ENCODE peak calls at places on chromosomes 4 and X, in ten cellular contexts. One of them, this sample, is unnamed.

GRCh38 chr4:857461-857860 is 31.5 kb upstream of the CPLX1 start:
- DNase-seq in GM20000: no peak
- DNase-seq in cardiac fibroblast: no peak
- DNase-seq in HuH-7: no peak
- DNase-seq in suprapubic skin: no peak
- DNase-seq in activated CD4-positive, alpha-beta T cell treated with anti-CD3 and anti-CD28 coated beads for 48 hours: no peak
- DNase-seq in effector memory CD8-positive, alpha-beta T cell: no peak
- DNase-seq in H1: no peak
- DNase-seq in stimulated activated CD8-positive, alpha-beta memory T cell treated with anti-CD3 and anti-CD28 coated beads, Interleukin-12 subunit alpha, Interleukin-12 subunit beta, amount 100 ng/mL, for 1 hour: no peak
- DNase-seq in stimulated activated CD4-positive, alpha-beta T cell treated with anti-CD3 and anti-CD28 coated beads, TNF-alpha, amount 100 ng/mL, for 48 hours: no peak
- DNase-seq in this sample: no peak

GRCh38 chr4:71186566-71187398 is 152.0 kb upstream of the SLC4A4 start:
- DNase-seq in GM20000: peak
- DNase-seq in cardiac fibroblast: peak
- DNase-seq in HuH-7: peak
- DNase-seq in suprapubic skin: no peak
- DNase-seq in activated CD4-positive, alpha-beta T cell treated with anti-CD3 and anti-CD28 coated beads for 48 hours: peak
- DNase-seq in effector memory CD8-positive, alpha-beta T cell: peak
- DNase-seq in H1: no peak
- DNase-seq in stimulated activated CD8-positive, alpha-beta memory T cell treated with anti-CD3 and anti-CD28 coated beads, Interleukin-12 subunit alpha, Interleukin-12 subunit beta, amount 100 ng/mL, for 1 hour: no peak
- DNase-seq in stimulated activated CD4-positive, alpha-beta T cell treated with anti-CD3 and anti-CD28 coated beads, TNF-alpha, amount 100 ng/mL, for 48 hours: no peak
- DNase-seq in this sample: peak

GRCh38 chr4:3659131-3659530 is 107.1 kb upstream of the ADRA2C start:
- DNase-seq in GM20000: no peak
- DNase-seq in cardiac fibroblast: no peak
- DNase-seq in HuH-7: no peak
- DNase-seq in suprapubic skin: no peak
- DNase-seq in activated CD4-positive, alpha-beta T cell treated with anti-CD3 and anti-CD28 coated beads for 48 hours: no peak
- DNase-seq in effector memory CD8-positive, alpha-beta T cell: no peak
- DNase-seq in H1: no peak
- DNase-seq in stimulated activated CD8-positive, alpha-beta memory T cell treated with anti-CD3 and anti-CD28 coated beads, Interleukin-12 subunit alpha, Interleukin-12 subunit beta, amount 100 ng/mL, for 1 hour: no peak
- DNase-seq in stimulated activated CD4-positive, alpha-beta T cell treated with anti-CD3 and anti-CD28 coated beads, TNF-alpha, amount 100 ng/mL, for 48 hours: no peak
- DNase-seq in this sample: no peak

GRCh38 chr4:69878250-69878649 is 18.3 kb upstream of the SULT1E1 start:
- DNase-seq in GM20000: no peak
- DNase-seq in cardiac fibroblast: no peak
- DNase-seq in HuH-7: no peak
- DNase-seq in suprapubic skin: no peak
- DNase-seq in activated CD4-positive, alpha-beta T cell treated with anti-CD3 and anti-CD28 coated beads for 48 hours: no peak
- DNase-seq in effector memory CD8-positive, alpha-beta T cell: no peak
- DNase-seq in H1: no peak
- DNase-seq in stimulated activated CD8-positive, alpha-beta memory T cell treated with anti-CD3 and anti-CD28 coated beads, Interleukin-12 subunit alpha, Interleukin-12 subunit beta, amount 100 ng/mL, for 1 hour: no peak
- DNase-seq in stimulated activated CD4-positive, alpha-beta T cell treated with anti-CD3 and anti-CD28 coated beads, TNF-alpha, amount 100 ng/mL, for 48 hours: no peak
- DNase-seq in this sample: no peak

GRCh38 chrX:47321386-47321785 is 49.0 kb upstream of the ZNF157 start:
- DNase-seq in GM20000: no peak
- DNase-seq in cardiac fibroblast: peak
- DNase-seq in HuH-7: no peak
- DNase-seq in suprapubic skin: peak
- DNase-seq in activated CD4-positive, alpha-beta T cell treated with anti-CD3 and anti-CD28 coated beads for 48 hours: no peak
- DNase-seq in effector memory CD8-positive, alpha-beta T cell: no peak
- DNase-seq in H1: peak
- DNase-seq in stimulated activated CD8-positive, alpha-beta memory T cell treated with anti-CD3 and anti-CD28 coated beads, Interleukin-12 subunit alpha, Interleukin-12 subunit beta, amount 100 ng/mL, for 1 hour: no peak
- DNase-seq in stimulated activated CD4-positive, alpha-beta T cell treated with anti-CD3 and anti-CD28 coated beads, TNF-alpha, amount 100 ng/mL, for 48 hours: no peak
- DNase-seq in this sample: no peak

GRCh38 chr4:151486166-151486565 is 77.2 kb downstream of the FHIP1A start:
- DNase-seq in GM20000: no peak
- DNase-seq in cardiac fibroblast: peak
- DNase-seq in HuH-7: no peak
- DNase-seq in suprapubic skin: no peak
- DNase-seq in activated CD4-positive, alpha-beta T cell treated with anti-CD3 and anti-CD28 coated beads for 48 hours: no peak
- DNase-seq in effector memory CD8-positive, alpha-beta T cell: no peak
- DNase-seq in H1: no peak
- DNase-seq in stimulated activated CD8-positive, alpha-beta memory T cell treated with anti-CD3 and anti-CD28 coated beads, Interleukin-12 subunit alpha, Interleukin-12 subunit beta, amount 100 ng/mL, for 1 hour: no peak
- DNase-seq in stimulated activated CD4-positive, alpha-beta T cell treated with anti-CD3 and anti-CD28 coated beads, TNF-alpha, amount 100 ng/mL, for 48 hours: no peak
- DNase-seq in this sample: no peak

GRCh38 chr4:106036334-106036733 is 141.1 kb downstream of the NPNT start:
- DNase-seq in GM20000: no peak
- DNase-seq in cardiac fibroblast: no peak
- DNase-seq in HuH-7: no peak
- DNase-seq in suprapubic skin: no peak
- DNase-seq in activated CD4-positive, alpha-beta T cell treated with anti-CD3 and anti-CD28 coated beads for 48 hours: no peak
- DNase-seq in effector memory CD8-positive, alpha-beta T cell: no peak
- DNase-seq in H1: no peak
- DNase-seq in stimulated activated CD8-positive, alpha-beta memory T cell treated with anti-CD3 and anti-CD28 coated beads, Interleukin-12 subunit alpha, Interleukin-12 subunit beta, amount 100 ng/mL, for 1 hour: no peak
- DNase-seq in stimulated activated CD4-positive, alpha-beta T cell treated with anti-CD3 and anti-CD28 coated beads, TNF-alpha, amount 100 ng/mL, for 48 hours: no peak
- DNase-seq in this sample: no peak

GRCh38 chrX:24167719-24168472 is 18.4 kb downstream of the ZFX start:
- DNase-seq in GM20000: no peak
- DNase-seq in cardiac fibroblast: no peak
- DNase-seq in HuH-7: no peak
- DNase-seq in suprapubic skin: no peak
- DNase-seq in activated CD4-positive, alpha-beta T cell treated with anti-CD3 and anti-CD28 coated beads for 48 hours: no peak
- DNase-seq in effector memory CD8-positive, alpha-beta T cell: no peak
- DNase-seq in H1: no peak
- DNase-seq in stimulated activated CD8-positive, alpha-beta memory T cell treated with anti-CD3 and anti-CD28 coated beads, Interleukin-12 subunit alpha, Interleukin-12 subunit beta, amount 100 ng/mL, for 1 hour: no peak
- DNase-seq in stimulated activated CD4-positive, alpha-beta T cell treated with anti-CD3 and anti-CD28 coated beads, TNF-alpha, amount 100 ng/mL, for 48 hours: no peak
- DNase-seq in this sample: no peak

GRCh38 chr4:147822128-147822527 is 90.2 kb downstream of the ARHGAP10 start:
- DNase-seq in GM20000: no peak
- DNase-seq in cardiac fibroblast: peak
- DNase-seq in HuH-7: no peak
- DNase-seq in suprapubic skin: peak
- DNase-seq in activated CD4-positive, alpha-beta T cell treated with anti-CD3 and anti-CD28 coated beads for 48 hours: no peak
- DNase-seq in effector memory CD8-positive, alpha-beta T cell: no peak
- DNase-seq in H1: no peak
- DNase-seq in stimulated activated CD8-positive, alpha-beta memory T cell treated with anti-CD3 and anti-CD28 coated beads, Interleukin-12 subunit alpha, Interleukin-12 subunit beta, amount 100 ng/mL, for 1 hour: no peak
- DNase-seq in stimulated activated CD4-positive, alpha-beta T cell treated with anti-CD3 and anti-CD28 coated beads, TNF-alpha, amount 100 ng/mL, for 48 hours: no peak
- DNase-seq in this sample: no peak

GRCh38 chr4:139922625-139923024 is 231.4 kb downstream of the MAML3 start:
- DNase-seq in GM20000: no peak
- DNase-seq in cardiac fibroblast: peak
- DNase-seq in HuH-7: no peak
- DNase-seq in suprapubic skin: no peak
- DNase-seq in activated CD4-positive, alpha-beta T cell treated with anti-CD3 and anti-CD28 coated beads for 48 hours: no peak
- DNase-seq in effector memory CD8-positive, alpha-beta T cell: no peak
- DNase-seq in H1: no peak
- DNase-seq in stimulated activated CD8-positive, alpha-beta memory T cell treated with anti-CD3 and anti-CD28 coated beads, Interleukin-12 subunit alpha, Interleukin-12 subunit beta, amount 100 ng/mL, for 1 hour: no peak
- DNase-seq in stimulated activated CD4-positive, alpha-beta T cell treated with anti-CD3 and anti-CD28 coated beads, TNF-alpha, amount 100 ng/mL, for 48 hours: no peak
- DNase-seq in this sample: no peak

GRCh38 chrX:26783512-26784225 is 567.7 kb downstream of the MAGEB5 start:
- DNase-seq in GM20000: peak
- DNase-seq in cardiac fibroblast: peak
- DNase-seq in HuH-7: peak
- DNase-seq in suprapubic skin: no peak
- DNase-seq in activated CD4-positive, alpha-beta T cell treated with anti-CD3 and anti-CD28 coated beads for 48 hours: peak
- DNase-seq in effector memory CD8-positive, alpha-beta T cell: no peak
- DNase-seq in H1: peak
- DNase-seq in stimulated activated CD8-positive, alpha-beta memory T cell treated with anti-CD3 and anti-CD28 coated beads, Interleukin-12 subunit alpha, Interleukin-12 subunit beta, amount 100 ng/mL, for 1 hour: no peak
- DNase-seq in stimulated activated CD4-positive, alpha-beta T cell treated with anti-CD3 and anti-CD28 coated beads, TNF-alpha, amount 100 ng/mL, for 48 hours: no peak
- DNase-seq in this sample: no peak

GRCh38 chrX:107825698-107826285 is at the start of gene MID2:
- DNase-seq in GM20000: peak
- DNase-seq in cardiac fibroblast: peak
- DNase-seq in HuH-7: peak
- DNase-seq in suprapubic skin: peak
- DNase-seq in activated CD4-positive, alpha-beta T cell treated with anti-CD3 and anti-CD28 coated beads for 48 hours: peak
- DNase-seq in effector memory CD8-positive, alpha-beta T cell: peak
- DNase-seq in H1: no peak
- DNase-seq in stimulated activated CD8-positive, alpha-beta memory T cell treated with anti-CD3 and anti-CD28 coated beads, Interleukin-12 subunit alpha, Interleukin-12 subunit beta, amount 100 ng/mL, for 1 hour: peak
- DNase-seq in stimulated activated CD4-positive, alpha-beta T cell treated with anti-CD3 and anti-CD28 coated beads, TNF-alpha, amount 100 ng/mL, for 48 hours: no peak
- DNase-seq in this sample: peak

GRCh38 chr4:139647184-139647583 is 18.4 kb upstream of the MGST2 start:
- DNase-seq in GM20000: no peak
- DNase-seq in cardiac fibroblast: no peak
- DNase-seq in HuH-7: no peak
- DNase-seq in suprapubic skin: no peak
- DNase-seq in activated CD4-positive, alpha-beta T cell treated with anti-CD3 and anti-CD28 coated beads for 48 hours: no peak
- DNase-seq in effector memory CD8-positive, alpha-beta T cell: no peak
- DNase-seq in H1: no peak
- DNase-seq in stimulated activated CD8-positive, alpha-beta memory T cell treated with anti-CD3 and anti-CD28 coated beads, Interleukin-12 subunit alpha, Interleukin-12 subunit beta, amount 100 ng/mL, for 1 hour: no peak
- DNase-seq in stimulated activated CD4-positive, alpha-beta T cell treated with anti-CD3 and anti-CD28 coated beads, TNF-alpha, amount 100 ng/mL, for 48 hours: no peak
- DNase-seq in this sample: no peak

GRCh38 chr4:77202491-77202890 is 45.5 kb downstream of the CCNG2 start:
- DNase-seq in GM20000: no peak
- DNase-seq in cardiac fibroblast: no peak
- DNase-seq in HuH-7: no peak
- DNase-seq in suprapubic skin: no peak
- DNase-seq in activated CD4-positive, alpha-beta T cell treated with anti-CD3 and anti-CD28 coated beads for 48 hours: no peak
- DNase-seq in effector memory CD8-positive, alpha-beta T cell: no peak
- DNase-seq in H1: no peak
- DNase-seq in stimulated activated CD8-positive, alpha-beta memory T cell treated with anti-CD3 and anti-CD28 coated beads, Interleukin-12 subunit alpha, Interleukin-12 subunit beta, amount 100 ng/mL, for 1 hour: no peak
- DNase-seq in stimulated activated CD4-positive, alpha-beta T cell treated with anti-CD3 and anti-CD28 coated beads, TNF-alpha, amount 100 ng/mL, for 48 hours: no peak
- DNase-seq in this sample: no peak

This sample was measured in naive thymus-derived CD4-positive, alpha-beta T cell.